ENCODE peak calls at places on chromosomes 3 and 15, in eight cellular contexts. Y, I, L, B, M, T, P and H are unnamed samples.

GRCh38 chr3:59803269-59803668 is 753.4 kb upstream of the CFAP20DC start:
- DNase-seq in L (no peak), P (no peak), Y (no peak), T (no peak), M (no peak), I (no peak), B (no peak), H (no peak)

GRCh38 chr15:101542306-101543025 is 53.0 kb upstream of the PCSK6 start:
- DNase-seq in T (peak), L (no peak), Y (no peak), P (no peak), B (no peak), I (peak), M (no peak), H (no peak)

GRCh38 chr15:68484696-68485400 is 52.9 kb upstream of the ITGA11 start:
- DNase-seq in L (peak), P (no peak), I (no peak), Y (no peak), M (no peak), B (peak), T (no peak), H (no peak)

GRCh38 chr3:135155228-135155627 is 360.2 kb downstream of the EPHB1 start:
- DNase-seq in Y (no peak), T (no peak), M (no peak), I (no peak), L (no peak), B (no peak), P (no peak), H (no peak)

GRCh38 chr3:141243295-141243707 is 11.7 kb downstream of the PXYLP1 start:
- DNase-seq in I (no peak), L (peak), Y (no peak), T (no peak), B (peak), P (no peak), M (no peak), H (no peak)

GRCh38 chr3:30607032-30607833 is 832 bp downstream of the TGFBR2 start:
- DNase-seq in P (peak), B (no peak), L (no peak), Y (peak), M (peak), T (peak), I (no peak), H (peak)

GRCh38 chr3:191328383-191328962 is 721 bp upstream of the CCDC50 start:
- DNase-seq in L (no peak), Y (no peak), I (no peak), M (no peak), B (no peak), P (no peak), T (no peak), H (no peak)

GRCh38 chr3:195105841-195106417 is 165.0 kb downstream of the XXYLT1 start:
- DNase-seq in L (no peak), I (no peak), B (no peak), T (no peak), P (no peak), Y (no peak), M (no peak), H (no peak)

GRCh38 chr3:141894524-141895176 is 18.2 kb downstream of the ATP1B3 start:
- DNase-seq in I (no peak), P (no peak), L (no peak), T (no peak), B (peak), Y (no peak), M (no peak), H (no peak)

GRCh38 chr15:96132126-96132525 is 198.4 kb upstream of the NR2F2 start:
- DNase-seq in I (no peak), M (no peak), P (no peak), Y (no peak), L (no peak), B (no peak), T (no peak), H (no peak)

GRCh38 chr15:71275098-71275497 is 159.8 kb downstream of the THSD4 start:
- DNase-seq in I (no peak), Y (no peak), L (no peak), B (peak), P (no peak), M (no peak), T (no peak), H (no peak)

GRCh38 chr3:174440350-174440716 is 418.8 kb upstream of the NAALADL2 start:
- DNase-seq in Y (no peak), B (peak), L (no peak), I (no peak), M (no peak), T (no peak), P (no peak), H (no peak)

GRCh38 chr15:63598467-63599400 is 1.5 kb downstream of the FBXL22 start:
- DNase-seq in I (no peak), M (no peak), Y (no peak), B (no peak), T (no peak), L (no peak), P (peak), H (no peak)
- TF ChIP-seq POLR2A in I (no peak), M (no peak), Y (no peak), B (no peak), T (no peak), L (no peak), P (no peak), H (no peak)

DNA sequence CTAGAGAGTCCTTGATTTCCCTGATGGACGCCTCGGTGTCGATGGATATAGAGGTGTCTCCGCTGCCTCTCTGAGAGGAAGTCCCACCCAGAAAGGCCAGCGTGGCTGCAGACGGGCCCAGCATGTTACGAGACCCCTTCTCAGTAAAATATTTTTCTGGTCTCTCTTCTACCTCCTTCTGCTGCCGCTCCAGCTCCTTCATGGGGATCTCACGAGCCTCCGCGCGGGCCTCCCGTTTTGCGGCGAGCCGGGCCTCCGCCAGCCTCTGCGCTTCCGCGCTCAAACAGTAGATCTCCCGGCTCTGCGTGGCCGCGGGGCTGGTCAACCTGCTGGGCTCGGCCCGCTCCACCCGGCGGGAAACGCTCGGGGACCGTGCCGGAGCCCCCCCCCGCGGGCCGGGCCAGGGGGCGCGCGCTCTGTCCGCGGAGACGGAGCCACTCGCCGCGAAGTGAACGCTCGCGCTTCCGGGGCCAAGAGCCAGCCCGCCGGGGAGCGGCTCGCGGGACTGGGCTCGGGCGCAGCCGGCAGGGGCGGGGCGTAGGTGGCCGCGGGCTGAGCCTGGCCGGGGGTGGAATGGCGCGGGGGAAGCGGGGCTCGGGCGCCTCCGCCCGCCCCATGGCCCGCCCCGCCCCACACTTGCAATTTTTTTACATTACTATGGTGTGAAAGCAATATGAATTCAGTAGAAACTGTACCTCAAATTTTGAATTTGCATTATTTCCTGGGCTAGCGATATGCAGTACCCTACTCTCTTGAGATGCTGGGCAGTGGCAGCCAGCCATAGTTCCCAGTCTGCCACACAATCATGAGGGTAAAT is 10.2 kb upstream of the KCNMB3 start:
- DNase-seq in T (peak), I (peak), B (peak), P (peak), M (no peak), L (no peak), Y (peak), H (peak)
- H3K27ac ChIP-seq in T (peak), I (peak), B (no peak), P (peak), M (peak), L (peak), Y (peak), H (peak)

DNA sequence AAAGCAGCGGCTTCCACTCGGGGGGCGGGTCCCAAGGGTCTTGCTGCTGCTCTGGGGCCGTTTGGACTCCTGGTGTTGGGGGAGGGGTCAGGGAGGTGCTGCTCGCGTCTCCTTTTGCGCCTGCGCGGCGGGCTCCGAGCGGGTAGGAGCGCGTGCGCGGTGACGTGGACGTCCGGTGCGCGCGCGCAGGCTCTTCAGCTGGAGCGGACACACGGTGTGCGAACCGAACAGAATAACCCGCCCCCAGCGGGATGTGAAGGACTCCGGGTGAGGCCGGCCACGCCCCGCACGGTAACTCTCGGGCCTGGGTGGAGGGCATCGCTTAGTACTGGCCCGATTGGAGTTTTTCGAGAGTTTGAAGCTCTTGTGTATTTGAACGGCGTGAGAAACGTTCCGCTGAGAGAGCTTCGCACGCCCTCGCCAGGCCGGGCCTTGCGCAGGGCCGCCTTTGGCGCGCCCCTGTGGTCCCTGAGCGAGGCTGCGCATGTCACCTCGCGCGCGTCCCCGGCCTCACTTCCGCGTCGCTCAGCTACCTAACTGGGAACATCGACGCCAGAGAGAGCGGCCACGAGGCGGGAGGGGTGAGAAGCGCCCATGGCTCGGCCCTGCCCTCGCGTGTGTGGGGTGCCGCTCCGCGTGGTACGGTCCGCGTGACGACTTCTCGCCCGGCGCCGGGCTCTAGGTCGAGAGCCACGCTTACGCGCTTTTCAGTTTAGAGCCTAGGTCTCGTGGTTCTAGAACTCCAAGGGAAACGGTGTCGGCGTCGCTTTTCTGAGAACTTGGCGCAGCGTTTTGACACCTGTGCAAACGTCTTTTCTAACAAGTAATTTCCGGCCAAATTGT is at the start of gene MGA:
- DNase-seq in M (peak), L (peak), T (peak), Y (peak), P (peak), B (peak), I (peak), H (peak)
- TF ChIP-seq POLR2A in M (no peak), L (no peak), T (peak), Y (peak), P (no peak), B (peak), I (no peak), H (peak)

DNA sequence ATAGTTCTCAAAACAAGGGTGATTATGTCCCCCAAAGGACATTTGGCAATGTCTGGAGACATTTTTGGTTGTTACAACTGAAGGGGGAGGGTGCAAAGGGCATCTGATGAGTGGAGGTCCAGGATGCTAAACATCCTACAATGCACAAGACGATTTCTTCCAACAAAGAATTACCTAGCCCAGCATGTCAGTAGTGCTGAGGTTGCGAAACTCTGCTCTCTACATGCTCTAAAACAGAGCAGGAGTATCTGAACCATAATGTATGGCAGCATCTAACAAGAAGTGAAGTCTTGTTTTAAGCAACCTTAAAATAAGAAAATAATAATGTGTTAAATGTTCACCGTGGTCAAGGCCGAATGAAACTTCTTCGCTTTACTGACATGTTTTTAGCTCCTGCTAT is 7.0 kb downstream of the GYG1 start:
- DNase-seq in M (no peak), L (no peak), P (no peak), T (no peak), B (peak), Y (no peak), I (no peak), H (no peak)
- H3K27ac ChIP-seq in M (peak), L (no peak), P (no peak), T (peak), B (peak), Y (no peak), I (no peak), H (peak)

DNA sequence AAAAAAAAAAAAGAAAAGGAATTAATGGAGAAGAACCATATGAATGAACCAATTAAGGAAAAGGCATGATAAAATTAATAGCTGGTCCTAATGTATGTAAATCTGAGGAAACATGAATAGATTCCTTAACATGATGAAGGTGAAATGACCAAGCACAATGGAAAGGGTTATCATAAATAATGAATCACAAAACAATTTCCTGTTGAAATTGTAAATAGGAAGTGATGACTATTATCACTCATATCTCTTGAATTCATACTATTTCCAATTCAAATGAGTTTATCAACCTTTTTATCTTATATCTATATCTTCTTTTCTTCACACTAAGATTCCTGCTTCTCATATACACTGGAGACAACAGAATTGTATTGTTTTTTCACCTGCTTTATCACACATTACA is 32.0 kb downstream of the AADACL2 start:
- DNase-seq in M (no peak), T (no peak), Y (no peak), B (no peak), L (no peak), P (no peak), I (no peak), H (no peak)
- TF ChIP-seq POLR2A in M (no peak), T (no peak), Y (no peak), B (no peak), L (no peak), P (no peak), I (no peak), H (no peak)

GRCh38 chr3:58237238-58237939 is at the start of gene ABHD6:
- DNase-seq in L (no peak), B (peak), P (peak), I (peak), M (peak), T (peak), Y (peak), H (peak)

GRCh38 chr3:58235970-58236369 is 1.6 kb upstream of the ABHD6 start:
- DNase-seq in B (no peak), I (no peak), T (no peak), Y (no peak), M (no peak), L (no peak), P (no peak), H (no peak)

GRCh38 chr3:58236527-58237237 is 910 bp upstream of the ABHD6 start:
- DNase-seq in I (peak), Y (no peak), T (no peak), M (no peak), L (no peak), P (no peak), B (no peak), H (no peak)

GRCh38 chr3:58238830-58239229 is 1.2 kb downstream of the ABHD6 start:
- DNase-seq in M (no peak), I (no peak), L (no peak), B (no peak), T (no peak), P (no peak), Y (no peak), H (no peak)

GRCh38 chr3:58237940-58238681 is 519 bp downstream of the ABHD6 start:
- DNase-seq in M (peak), T (peak), Y (peak), I (peak), P (peak), L (no peak), B (peak), H (peak)
- H3K27ac ChIP-seq in M (peak), T (peak), Y (peak), I (peak), P (peak), L (peak), B (peak), H (peak)

GRCh38 chr15:99921086-99921485 is 187.8 kb upstream of the LYSMD4 start:
- DNase-seq in L (no peak), M (no peak), I (no peak), Y (no peak), T (no peak), B (no peak), P (no peak), H (no peak)

GRCh38 chr15:99917237-99917636 is 184.0 kb upstream of the LYSMD4 start:
- DNase-seq in P (no peak), M (no peak), Y (no peak), T (no peak), L (no peak), I (no peak), B (no peak), H (no peak)

GRCh38 chr15:99916668-99917223 is 183.5 kb upstream of the LYSMD4 start:
- DNase-seq in M (no peak), I (no peak), T (no peak), B (no peak), P (no peak), L (no peak), Y (no peak), H (no peak)

GRCh38 chr15:99918072-99918471 is 184.8 kb upstream of the LYSMD4 start:
- DNase-seq in P (no peak), B (no peak), I (no peak), T (no peak), L (no peak), M (no peak), Y (no peak), H (no peak)
- TF ChIP-seq POLR2A in P (no peak), B (no peak), I (no peak), T (no peak), L (no peak), M (no peak), Y (no peak), H (no peak)

GRCh38 chr3:107366766-107367165 is 10.5 kb upstream of the CCDC54 start:
- DNase-seq in B (peak), L (no peak), I (no peak), P (no peak), Y (no peak), T (no peak), M (no peak), H (no peak)
- H3K27ac ChIP-seq in B (peak), L (no peak), I (peak), P (no peak), Y (no peak), T (no peak), M (no peak), H (no peak)

DNA sequence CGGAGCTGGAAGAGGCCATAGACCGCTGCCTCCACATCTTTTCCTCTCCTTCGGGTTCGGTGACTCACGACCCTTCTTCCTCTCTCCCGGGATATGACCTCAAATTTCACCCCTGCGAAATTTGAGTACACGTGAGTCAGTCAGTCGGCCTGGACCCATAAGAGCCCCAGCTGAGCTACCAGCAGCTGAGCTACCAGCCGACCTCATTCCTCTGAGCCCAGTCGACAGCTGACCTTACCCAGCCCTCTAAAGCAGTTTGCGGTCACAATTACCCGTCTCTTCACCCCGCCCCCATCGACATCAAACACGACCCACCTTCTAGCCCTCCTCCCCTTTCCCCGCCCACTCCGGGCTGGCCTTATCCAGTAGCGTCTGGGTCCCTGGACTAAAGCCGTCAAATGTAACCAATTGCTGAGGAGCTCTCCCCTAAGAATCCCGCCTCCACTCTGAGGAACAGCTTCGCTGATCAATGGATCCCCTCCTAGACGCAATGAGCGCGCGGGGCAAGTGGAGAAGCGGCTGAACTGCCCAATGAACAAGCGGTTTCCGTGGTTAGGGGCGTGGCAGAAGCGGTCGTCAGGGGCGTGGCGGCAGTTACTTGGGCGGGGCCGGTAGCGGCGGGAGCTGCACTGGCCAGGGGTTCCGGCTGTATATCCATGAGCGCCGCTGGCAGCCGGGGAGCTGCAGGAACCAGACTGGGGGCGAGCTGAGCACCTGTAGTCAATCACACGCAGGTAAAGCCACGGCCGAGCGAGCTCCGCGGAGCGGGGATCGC is at the start of gene ABHD2:
- DNase-seq in I (peak), B (peak), P (peak), T (peak), L (peak), Y (peak), M (peak), H (peak)
- TF ChIP-seq POLR2A in I (peak), B (peak), P (no peak), T (peak), L (peak), Y (peak), M (no peak), H (peak)